ENCODE peak calls at places on chromosomes 1 and 21, in ten cellular contexts. D is NAMALWA, N is T-cell, Y is tibial nerve, V is mesothelial cell of epicardium, K is heart right ventricle, G is fibroblast of lung, Z is DMS 273 treated with DMSO at 0.1 percent for 48 hours, I is EL, E is LoVo. J is an unnamed sample.

GRCh38 chr1:152411144-152411543 is 2.9 kb downstream of the CRNN start:
- DNase-seq in D (no peak), N (no peak), Y (no peak), V (no peak), K (no peak), G (no peak), Z (peak), I (no peak), E (no peak), J (no peak)

GRCh38 chr1:205585169-205585834 is 46.5 kb downstream of the ELK4 start:
- DNase-seq in D (no peak), N (no peak), Y (no peak), V (no peak), K (no peak), G (no peak), Z (no peak), I (no peak), E (no peak), J (no peak)

GRCh38 chr1:234102591-234102990 is 198.1 kb downstream of the SLC35F3 start:
- DNase-seq in D (no peak), N (no peak), Y (no peak), V (no peak), K (no peak), G (peak), Z (peak), I (no peak), E (no peak), J (no peak)

GRCh38 chr21:26068776-26069175 is 101.8 kb downstream of the APP start:
- DNase-seq in D (no peak), N (no peak), Y (no peak), V (no peak), K (no peak), G (no peak), Z (no peak), I (no peak), E (no peak), J (no peak)

GRCh38 chr1:79874289-79874688 is 867.8 kb upstream of the ADGRL4 start:
- DNase-seq in D (no peak), N (no peak), Y (no peak), V (no peak), K (no peak), G (peak), Z (no peak), I (no peak), E (no peak), J (no peak)

GRCh38 chr1:230327892-230328284 is 98.2 kb downstream of the PGBD5 start:
- DNase-seq in D (no peak), N (no peak), Y (no peak), V (no peak), K (no peak), G (peak), Z (no peak), I (peak), E (no peak), J (no peak)

GRCh38 chr1:228370439-228370940 is 36.1 kb downstream of the TRIM11 start:
- DNase-seq in D (no peak), N (no peak), Y (no peak), V (peak), K (peak), G (no peak), Z (no peak), I (no peak), E (no peak), J (no peak)

GRCh38 chr1:213245270-213245669 is 194.2 kb downstream of the RPS6KC1 start:
- DNase-seq in D (no peak), N (no peak), Y (no peak), V (no peak), K (no peak), G (no peak), Z (no peak), I (no peak), E (no peak), J (no peak)

GRCh38 chr1:143691400-143691891 is 280.3 kb downstream of the FAM72C start:
- DNase-seq in D (no peak), N (no peak), Y (no peak), V (no peak), K (no peak), G (no peak), Z (peak), I (peak), E (no peak), J (no peak)

GRCh38 chr1:30596470-30596869 is 126.9 kb downstream of the MATN1 start:
- DNase-seq in D (no peak), N (no peak), Y (no peak), V (no peak), K (no peak), G (no peak), Z (no peak), I (no peak), E (no peak), J (no peak)

GRCh38 chr1:196877964-196878363 is 9.9 kb upstream of the CFHR4 start:
- DNase-seq in D (no peak), N (no peak), Y (no peak), V (no peak), K (no peak), G (peak), Z (no peak), I (no peak), E (no peak), J (no peak)

GRCh38 chr1:1554926-1555915 is 14.8 kb upstream of the TMEM240 start:
- DNase-seq in D (no peak), N (no peak), Y (no peak), V (no peak), K (no peak), G (peak), Z (no peak), I (peak), E (no peak), J (no peak)

GRCh38 chr1:216555653-216556052 is 132.4 kb upstream of the USH2A start:
- DNase-seq in D (no peak), N (no peak), Y (no peak), V (no peak), K (no peak), G (no peak), Z (no peak), I (no peak), E (no peak), J (no peak)

GRCh38 chr1:204637985-204638356 is 47.6 kb downstream of the LRRN2 start:
- DNase-seq in D (no peak), N (no peak), Y (no peak), V (no peak), K (no peak), G (peak), Z (no peak), I (no peak), E (no peak), J (no peak)

GRCh38 chr1:180169641-180170155 is 15.0 kb downstream of the QSOX1 start:
- DNase-seq in D (no peak), N (no peak), Y (no peak), V (no peak), K (no peak), G (no peak), Z (no peak), I (no peak), E (no peak), J (no peak)

GRCh38 chr1:43691871-43692815 is 15.2 kb upstream of the ST3GAL3 start:
- DNase-seq in D (no peak), N (no peak), Y (no peak), V (no peak), K (no peak), G (no peak), Z (no peak), I (no peak), E (no peak), J (no peak)

GRCh38 chr1:205849619-205850355 is at the start of gene PM20D1:
- DNase-seq in D (peak), N (peak), Y (peak), V (no peak), K (peak), G (peak), Z (no peak), I (no peak), E (no peak), J (peak)

GRCh38 chr1:214808845-214809460 is 206.0 kb downstream of the CENPF start:
- DNase-seq in D (peak), N (no peak), Y (no peak), V (no peak), K (no peak), G (peak), Z (peak), I (peak), E (peak), J (no peak)

GRCh38 chr1:40421348-40421693 is 29.0 kb upstream of the ZFP69B start:
- DNase-seq in D (no peak), N (no peak), Y (no peak), V (no peak), K (no peak), G (peak), Z (no peak), I (no peak), E (no peak), J (no peak)

GRCh38 chr1:156781585-156782186 is 14.4 kb downstream of the PRCC start:
- DNase-seq in D (no peak), N (no peak), Y (no peak), V (no peak), K (no peak), G (peak), Z (no peak), I (peak), E (no peak), J (no peak)

GRCh38 chr1:145994391-145995120 is 1.8 kb downstream of the TXNIP start:
- DNase-seq in D (peak), N (no peak), Y (no peak), V (no peak), K (no peak), G (no peak), Z (no peak), I (no peak), E (no peak), J (no peak)

GRCh38 chr1:224211262-224211962 is 28.4 kb downstream of the DEGS1 start:
- DNase-seq in D (peak), N (no peak), Y (no peak), V (no peak), K (no peak), G (peak), Z (no peak), I (peak), E (peak), J (no peak)

GRCh38 chr1:240608707-240609106 is 3.2 kb downstream of the GREM2 start:
- DNase-seq in D (peak), N (no peak), Y (no peak), V (no peak), K (no peak), G (no peak), Z (no peak), I (peak), E (no peak), J (no peak)

GRCh38 chr1:201282216-201282615 is 1.1 kb upstream of the PKP1 start:
- DNase-seq in D (no peak), N (no peak), Y (no peak), V (no peak), K (no peak), G (no peak), Z (no peak), I (no peak), E (no peak), J (no peak)

GRCh38 chr1:17264470-17264869 is 15.6 kb downstream of the PADI3 start:
- DNase-seq in D (no peak), N (no peak), Y (no peak), V (no peak), K (no peak), G (no peak), Z (no peak), I (no peak), E (no peak), J (no peak)

GRCh38 chr1:55131801-55132200 is 83.4 kb downstream of the USP24 start:
- DNase-seq in D (no peak), N (no peak), Y (no peak), V (no peak), K (no peak), G (peak), Z (no peak), I (peak), E (no peak), J (no peak)

GRCh38 chr1:44616284-44616990 is 57.8 kb downstream of the TMEM53 start:
- DNase-seq in D (no peak), N (no peak), Y (no peak), V (no peak), K (no peak), G (no peak), Z (no peak), I (no peak), E (no peak), J (no peak)

GRCh38 chr1:200708769-200709168 is 29.9 kb upstream of the CAMSAP2 start:
- DNase-seq in D (no peak), N (no peak), Y (no peak), V (no peak), K (no peak), G (peak), Z (no peak), I (peak), E (no peak), J (no peak)

GRCh38 chr1:111517464-111518225 is 14.2 kb upstream of the ADORA3 start:
- DNase-seq in D (peak), N (peak), Y (no peak), V (no peak), K (no peak), G (no peak), Z (no peak), I (no peak), E (no peak), J (no peak)

GRCh38 chr1:43557744-43558245 is 27.1 kb downstream of the PTPRF start:
- DNase-seq in D (no peak), N (no peak), Y (no peak), V (no peak), K (no peak), G (peak), Z (no peak), I (no peak), E (peak), J (no peak)

GRCh38 chr21:33380483-33380998 is 22.7 kb upstream of the IFNGR2 start:
- DNase-seq in D (no peak), N (peak), Y (peak), V (no peak), K (peak), G (peak), Z (peak), I (peak), E (peak), J (no peak)

GRCh38 chr1:31703431-31704260 is at the start of gene COL16A1:
- DNase-seq in D (no peak), N (no peak), Y (peak), V (peak), K (peak), G (peak), Z (no peak), I (peak), E (no peak), J (no peak)